ENCODE peak calls at places on chromosomes 4 and X, in four cellular contexts. V is K562, E is WTC11, T is HepG2. P is an unnamed sample.

GRCh38 chr4:66568431-66568830 is 898.1 kb upstream of the EPHA5 start:
- DNase-seq in V (no peak), E (no peak), T (no peak), P (no peak)

GRCh38 chrX:103467870-103468269 is 51.4 kb downstream of the RAB40A start:
- DNase-seq in V (no peak), E (no peak), T (no peak), P (no peak)

GRCh38 chr4:78483811-78484210 is 67.8 kb upstream of the ANXA3 start:
- DNase-seq in V (no peak), E (no peak), T (no peak), P (no peak)

GRCh38 chr4:16860506-16860905 is 37.9 kb downstream of the LDB2 start:
- DNase-seq in V (no peak), E (no peak), T (no peak), P (no peak)

GRCh38 chr4:1379351-1379781 is 26.9 kb downstream of the NKX1-1 start:
- DNase-seq in V (no peak), E (peak), T (no peak), P (no peak)

GRCh38 chr4:26985836-26986235 is 125.2 kb downstream of the STIM2 start:
- DNase-seq in V (no peak), E (no peak), T (no peak), P (peak)

GRCh38 chrX:19953145-19953544 is 37.7 kb downstream of the BCLAF3 start:
- DNase-seq in V (no peak), E (no peak), T (no peak), P (no peak)

GRCh38 chr4:9762823-9763475 is 18.5 kb upstream of the DRD5 start:
- DNase-seq in V (peak), E (peak), T (peak), P (peak)

GRCh38 chr4:94813221-94813620 is 55.5 kb downstream of the BMPR1B start:
- DNase-seq in V (no peak), E (no peak), T (no peak), P (no peak)

GRCh38 chr4:89497517-89498308 is 190.1 kb upstream of the GPRIN3 start:
- DNase-seq in V (no peak), E (no peak), T (no peak), P (no peak)

GRCh38 chrX:131650637-131651410 is 107.0 kb downstream of the OR13H1 start:
- DNase-seq in V (no peak), E (no peak), T (no peak), P (no peak)

GRCh38 chr4:124304936-124305335 is 407.6 kb downstream of the ANKRD50 start:
- DNase-seq in V (no peak), E (no peak), T (no peak), P (no peak)

GRCh38 chrX:45758319-45758718 is 557.6 kb upstream of the DIPK2B start:
- DNase-seq in V (no peak), E (no peak), T (no peak), P (peak)

GRCh38 chr4:173273956-173274355 is 60.2 kb downstream of the HMGB2 start:
- DNase-seq in V (no peak), E (no peak), T (no peak), P (no peak)

GRCh38 chr4:150231108-150231770 is 153.0 kb downstream of the DCLK2 start:
- DNase-seq in V (no peak), E (no peak), T (no peak), P (no peak)

GRCh38 chr4:81571105-81571504 is 99.4 kb upstream of the RASGEF1B start:
- DNase-seq in V (no peak), E (no peak), T (no peak), P (no peak)

GRCh38 chr4:5037553-5038551 is 13.4 kb upstream of the STK32B start:
- DNase-seq in V (peak), E (no peak), T (peak), P (no peak)

GRCh38 chr4:71292228-71292627 is 46.6 kb upstream of the SLC4A4 start:
- DNase-seq in V (no peak), E (no peak), T (no peak), P (no peak)

GRCh38 chr4:173270312-173271027 is 63.7 kb downstream of the HMGB2 start:
- DNase-seq in V (no peak), E (no peak), T (no peak), P (no peak)

GRCh38 chr4:25925486-25926201 is 11.6 kb downstream of the SMIM20 start:
- DNase-seq in V (peak), E (peak), T (peak), P (no peak)

GRCh38 chr4:123176605-123177004 is 220.0 kb upstream of the SPRY1 start:
- DNase-seq in V (no peak), E (no peak), T (no peak), P (no peak)

GRCh38 chr4:57102050-57102564 is 8.1 kb downstream of the IGFBP7 start:
- DNase-seq in V (no peak), E (no peak), T (peak), P (no peak)

GRCh38 chr4:161314371-161314770 is 849.4 kb downstream of the FSTL5 start:
- DNase-seq in V (no peak), E (no peak), T (no peak), P (no peak)

GRCh38 chr4:38911257-38911656 is 43.7 kb downstream of the FAM114A1 start:
- DNase-seq in V (no peak), E (no peak), T (no peak), P (no peak)

GRCh38 chr4:155659168-155659567 is 7.5 kb upstream of the GUCY1A1 start:
- DNase-seq in V (no peak), E (no peak), T (no peak), P (no peak)

GRCh38 chr4:156954598-156954997 is 17.0 kb downstream of the PDGFC start:
- DNase-seq in V (no peak), E (no peak), T (no peak), P (no peak)

GRCh38 chr4:26062221-26062620 is 148.2 kb downstream of the SMIM20 start:
- DNase-seq in V (no peak), E (no peak), T (no peak), P (no peak)

GRCh38 chrX:131729295-131729694 is 185.4 kb downstream of the OR13H1 start:
- DNase-seq in V (no peak), E (no peak), T (no peak), P (peak)

GRCh38 chrX:9907645-9908387 is 59.3 kb upstream of the CLDN34 start:
- DNase-seq in V (no peak), E (no peak), T (no peak), P (no peak)

GRCh38 chr4:99507349-99507748 is 3.5 kb upstream of the C4orf17 start:
- DNase-seq in V (no peak), E (no peak), T (no peak), P (no peak)

GRCh38 chr4:148061139-148061476 is 329.2 kb downstream of the ARHGAP10 start:
- DNase-seq in V (no peak), E (no peak), T (no peak), P (no peak)

GRCh38 chr4:66562276-66562806 is 892.1 kb upstream of the EPHA5 start:
- DNase-seq in V (no peak), E (no peak), T (no peak), P (no peak)

GRCh38 chr4:20028694-20029093 is 223.0 kb upstream of the SLIT2 start:
- DNase-seq in V (no peak), E (no peak), T (no peak), P (no peak)

GRCh38 chrX:147550217-147550616 is 361.5 kb upstream of the FMR1 start:
- DNase-seq in V (no peak), E (no peak), T (peak), P (no peak)

GRCh38 chr4:81600511-81601269 is 129.0 kb upstream of the RASGEF1B start:
- DNase-seq in V (no peak), E (no peak), T (no peak), P (no peak)

GRCh38 chr4:33873791-33874190 is 2370.5 kb downstream of the ARAP2 start:
- DNase-seq in V (no peak), E (no peak), T (no peak), P (no peak)

GRCh38 chr4:81589191-81589720 is 117.5 kb upstream of the RASGEF1B start:
- DNase-seq in V (no peak), E (no peak), T (no peak), P (no peak)

GRCh38 chrX:9878141-9878875 is 88.8 kb upstream of the CLDN34 start:
- DNase-seq in V (no peak), E (no peak), T (no peak), P (no peak)

GRCh38 chrX:68443155-68443868 is 10.0 kb upstream of the OPHN1 start:
- DNase-seq in V (no peak), E (no peak), T (peak), P (peak)
- TF ChIP-seq CBFB in V (no peak), E (no peak), T (no peak), P (no peak)

GRCh38 chrX:57451426-57452020 is 140.3 kb upstream of the ZXDB start:
- DNase-seq in V (no peak), E (no peak), T (no peak), P (no peak)

DNA sequence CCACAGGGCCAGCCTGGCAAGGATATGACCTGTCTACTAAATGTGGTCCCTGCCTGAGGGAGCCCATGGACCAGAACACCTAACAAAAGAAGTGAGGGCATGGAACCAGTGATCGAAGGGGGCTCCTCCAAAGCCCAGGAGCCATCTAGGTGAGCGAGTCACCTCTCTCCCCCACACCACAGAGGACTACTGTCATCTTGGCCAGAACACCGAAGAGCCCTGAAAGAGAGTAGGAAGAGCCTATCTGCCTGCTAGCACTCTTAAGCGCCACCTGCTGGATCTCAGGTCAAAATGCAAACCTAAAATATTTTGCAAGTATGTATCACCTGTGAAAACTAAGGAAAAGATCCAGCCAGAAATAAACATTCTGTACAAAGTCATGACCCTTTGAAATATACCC is 137.9 kb upstream of the ZXDB start:
- DNase-seq in V (peak), E (no peak), T (peak), P (peak)
- TF ChIP-seq CBFB in V (no peak), E (no peak), T (no peak), P (no peak)

GRCh38 chr4:139177888-139178609 is 1.0 kb upstream of the ELF2 start:
- DNase-seq in V (peak), E (peak), T (peak), P (peak)

GRCh38 chr4:139177049-139177887 is at the start of gene ELF2:
- DNase-seq in V (peak), E (peak), T (peak), P (no peak)

GRCh38 chr4:139171878-139172691 is 4.9 kb downstream of the ELF2 start:
- DNase-seq in V (no peak), E (no peak), T (peak), P (no peak)

GRCh38 chr4:139175647-139176298 is 1.2 kb downstream of the ELF2 start:
- DNase-seq in V (no peak), E (no peak), T (no peak), P (no peak)

GRCh38 chr4:139176299-139177048 is 544 bp downstream of the ELF2 start:
- DNase-seq in V (peak), E (peak), T (peak), P (no peak)
- TF ChIP-seq CBFB in V (no peak), E (no peak), T (peak), P (no peak)

GRCh38 chrX:153921511-153922285 is 4.4 kb downstream of the ARHGAP4 start:
- DNase-seq in V (no peak), E (no peak), T (no peak), P (no peak)

GRCh38 chrX:153921070-153921469 is 5.0 kb downstream of the ARHGAP4 start:
- DNase-seq in V (no peak), E (no peak), T (no peak), P (no peak)

GRCh38 chrX:153922286-153922573 is 3.8 kb downstream of the ARHGAP4 start:
- DNase-seq in V (no peak), E (no peak), T (no peak), P (no peak)

GRCh38 chrX:153919281-153919680 is 6.8 kb downstream of the ARHGAP4 start:
- DNase-seq in V (no peak), E (no peak), T (no peak), P (no peak)

DNA sequence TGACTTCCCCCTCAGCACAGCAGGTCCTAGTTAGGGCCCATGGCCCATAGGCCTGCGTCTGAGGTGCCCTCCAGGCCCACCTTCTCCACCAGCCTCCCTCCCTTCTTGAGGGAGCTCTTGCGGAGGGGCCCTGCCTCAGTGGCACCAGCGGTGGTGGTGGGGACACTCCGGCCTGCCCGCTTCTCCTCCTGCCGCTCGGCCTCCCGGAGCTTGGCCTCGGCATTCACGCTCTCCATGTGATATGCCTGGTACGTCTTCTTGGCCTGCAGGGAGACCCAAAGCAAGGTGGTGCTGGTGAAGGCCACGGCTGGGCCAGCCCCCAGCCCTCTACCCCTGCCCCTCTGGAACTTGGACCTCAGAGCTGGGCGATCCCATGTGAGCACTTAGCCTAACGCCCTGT is 5.5 kb downstream of the ARHGAP4 start:
- DNase-seq in V (no peak), E (no peak), T (no peak), P (no peak)
- TF ChIP-seq CBFB in V (no peak), E (no peak), T (no peak), P (no peak)